ENCODE peak calls at places on chromosomes 11 and 22, in six cellular contexts. One of them, this sample, is unnamed.

GRCh38 chr22:25488244-25489020 is 76.0 kb upstream of the GRK3 start:
- DNase-seq in colonic mucosa: peak
- DNase-seq in T-helper 9 cell: no peak
- DNase-seq in NCI-H345: peak
- DNase-seq in HEK293T: peak
- DNase-seq in epithelial cell of proximal tubule: peak
- DNase-seq in this sample: peak

GRCh38 chr11:124754710-124755109 is 2.7 kb upstream of the VSIG2 start:
- DNase-seq in colonic mucosa: no peak
- DNase-seq in T-helper 9 cell: no peak
- DNase-seq in NCI-H345: no peak
- DNase-seq in HEK293T: no peak
- DNase-seq in epithelial cell of proximal tubule: no peak
- DNase-seq in this sample: no peak

GRCh38 chr11:78187366-78188011 is 937 bp downstream of the KCTD21 start:
- DNase-seq in colonic mucosa: no peak
- DNase-seq in T-helper 9 cell: no peak
- DNase-seq in NCI-H345: no peak
- DNase-seq in HEK293T: no peak
- DNase-seq in epithelial cell of proximal tubule: no peak
- DNase-seq in this sample: no peak

GRCh38 chr22:36928826-36929535 is 15.6 kb downstream of the CSF2RB start:
- DNase-seq in colonic mucosa: no peak
- DNase-seq in T-helper 9 cell: no peak
- DNase-seq in NCI-H345: no peak
- DNase-seq in HEK293T: no peak
- DNase-seq in epithelial cell of proximal tubule: no peak
- DNase-seq in this sample: no peak

GRCh38 chr22:50485221-50486131 is 1.2 kb upstream of the MIOX start:
- DNase-seq in colonic mucosa: no peak
- DNase-seq in T-helper 9 cell: no peak
- DNase-seq in NCI-H345: peak
- DNase-seq in HEK293T: no peak
- DNase-seq in epithelial cell of proximal tubule: no peak
- DNase-seq in this sample: no peak

GRCh38 chr11:73246303-73246702 is 25.8 kb upstream of the P2RY6 start:
- DNase-seq in colonic mucosa: no peak
- DNase-seq in T-helper 9 cell: no peak
- DNase-seq in NCI-H345: no peak
- DNase-seq in HEK293T: no peak
- DNase-seq in epithelial cell of proximal tubule: no peak
- DNase-seq in this sample: no peak

GRCh38 chr11:72787262-72788104 is 6.4 kb downstream of the STARD10 start:
- DNase-seq in colonic mucosa: peak
- DNase-seq in T-helper 9 cell: no peak
- DNase-seq in NCI-H345: peak
- DNase-seq in HEK293T: peak
- DNase-seq in epithelial cell of proximal tubule: no peak
- DNase-seq in this sample: peak

GRCh38 chr11:1293619-1294015 is 15.8 kb downstream of the TOLLIP start:
- DNase-seq in colonic mucosa: no peak
- DNase-seq in T-helper 9 cell: no peak
- DNase-seq in NCI-H345: no peak
- DNase-seq in HEK293T: no peak
- DNase-seq in epithelial cell of proximal tubule: no peak
- DNase-seq in this sample: no peak

GRCh38 chr11:1202776-1203504 is 19.9 kb upstream of the MUC5B start:
- DNase-seq in colonic mucosa: peak
- DNase-seq in T-helper 9 cell: peak
- DNase-seq in NCI-H345: peak
- DNase-seq in HEK293T: peak
- DNase-seq in epithelial cell of proximal tubule: no peak
- DNase-seq in this sample: peak

GRCh38 chr22:29890760-29891159 is 7.8 kb downstream of the MTMR3 start:
- DNase-seq in colonic mucosa: no peak
- DNase-seq in T-helper 9 cell: no peak
- DNase-seq in NCI-H345: no peak
- DNase-seq in HEK293T: no peak
- DNase-seq in epithelial cell of proximal tubule: no peak
- DNase-seq in this sample: no peak

GRCh38 chr11:61254403-61255025 is 13.5 kb downstream of the PGA5 start:
- DNase-seq in colonic mucosa: peak
- DNase-seq in T-helper 9 cell: peak
- DNase-seq in NCI-H345: peak
- DNase-seq in HEK293T: peak
- DNase-seq in epithelial cell of proximal tubule: no peak
- DNase-seq in this sample: peak

GRCh38 chr11:130160460-130161090 is 993 bp downstream of the ST14 start:
- DNase-seq in colonic mucosa: peak
- DNase-seq in T-helper 9 cell: no peak
- DNase-seq in NCI-H345: peak
- DNase-seq in HEK293T: no peak
- DNase-seq in epithelial cell of proximal tubule: no peak
- DNase-seq in this sample: no peak

GRCh38 chr11:102572537-102573220 is 42.1 kb upstream of the MMP7 start:
- DNase-seq in colonic mucosa: no peak
- DNase-seq in T-helper 9 cell: no peak
- DNase-seq in NCI-H345: no peak
- DNase-seq in HEK293T: no peak
- DNase-seq in epithelial cell of proximal tubule: no peak
- DNase-seq in this sample: no peak

GRCh38 chr11:35330924-35331323 is 88.4 kb downstream of the SLC1A2 start:
- DNase-seq in colonic mucosa: no peak
- DNase-seq in T-helper 9 cell: peak
- DNase-seq in NCI-H345: no peak
- DNase-seq in HEK293T: no peak
- DNase-seq in epithelial cell of proximal tubule: no peak
- DNase-seq in this sample: no peak

GRCh38 chr11:47152953-47153950 is 23.4 kb downstream of the ARFGAP2 start:
- DNase-seq in colonic mucosa: peak
- DNase-seq in T-helper 9 cell: peak
- DNase-seq in NCI-H345: peak
- DNase-seq in HEK293T: peak
- DNase-seq in epithelial cell of proximal tubule: peak
- DNase-seq in this sample: peak

GRCh38 chr11:67345949-67346819 is 7.2 kb downstream of the POLD4 start:
- DNase-seq in colonic mucosa: peak
- DNase-seq in T-helper 9 cell: no peak
- DNase-seq in NCI-H345: no peak
- DNase-seq in HEK293T: no peak
- DNase-seq in epithelial cell of proximal tubule: no peak
- DNase-seq in this sample: peak

GRCh38 chr11:12276831-12277475 is 100.4 kb upstream of the PARVA start:
- DNase-seq in colonic mucosa: no peak
- DNase-seq in T-helper 9 cell: no peak
- DNase-seq in NCI-H345: peak
- DNase-seq in HEK293T: no peak
- DNase-seq in epithelial cell of proximal tubule: no peak
- DNase-seq in this sample: no peak

GRCh38 chr22:19991645-19992451 is 24.8 kb downstream of the ARVCF start:
- DNase-seq in colonic mucosa: no peak
- DNase-seq in T-helper 9 cell: no peak
- DNase-seq in NCI-H345: no peak
- DNase-seq in HEK293T: no peak
- DNase-seq in epithelial cell of proximal tubule: no peak
- DNase-seq in this sample: no peak

GRCh38 chr11:132943737-132944556 is 588.4 kb downstream of the OPCML start:
- DNase-seq in colonic mucosa: no peak
- DNase-seq in T-helper 9 cell: no peak
- DNase-seq in NCI-H345: peak
- DNase-seq in HEK293T: no peak
- DNase-seq in epithelial cell of proximal tubule: no peak
- DNase-seq in this sample: peak

GRCh38 chr11:13486926-13487660 is 8.7 kb downstream of the PTH start:
- DNase-seq in colonic mucosa: peak
- DNase-seq in T-helper 9 cell: peak
- DNase-seq in NCI-H345: no peak
- DNase-seq in HEK293T: no peak
- DNase-seq in epithelial cell of proximal tubule: no peak
- DNase-seq in this sample: peak

GRCh38 chr11:86214710-86215109 is 29.8 kb upstream of the EED start:
- DNase-seq in colonic mucosa: no peak
- DNase-seq in T-helper 9 cell: no peak
- DNase-seq in NCI-H345: no peak
- DNase-seq in HEK293T: no peak
- DNase-seq in epithelial cell of proximal tubule: no peak
- DNase-seq in this sample: no peak

GRCh38 chr22:38397189-38398097 is 57.6 kb downstream of the KCNJ4 start:
- DNase-seq in colonic mucosa: peak
- DNase-seq in T-helper 9 cell: peak
- DNase-seq in NCI-H345: peak
- DNase-seq in HEK293T: peak
- DNase-seq in epithelial cell of proximal tubule: no peak
- DNase-seq in this sample: peak

This sample was measured in hepatocyte.